ENCODE peak calls at places on chromosomes 16 and 17, in four cellular contexts. One of them, this sample, is unnamed. For H3K4me1, the result is how much of the 10 kb centered on the place peaks cover.

GRCh38 chr17:10370209-10370608 is 2.6 kb downstream of the MYH13 start:
- DNase-seq in hepatocyte: no peak
- DNase-seq in cardiac muscle cell: no peak
- DNase-seq in breast epithelium: no peak
- DNase-seq in this sample: no peak

GRCh38 chr17:74199306-74200092 is 4.0 kb upstream of the RPL38 start:
- DNase-seq in hepatocyte: peak
- DNase-seq in cardiac muscle cell: peak
- DNase-seq in breast epithelium: no peak
- DNase-seq in this sample: peak

GRCh38 chr16:89350701-89351380 is 133.3 kb downstream of the ZNF778 start:
- DNase-seq in breast epithelium: no peak
- DNase-seq in cardiac muscle cell: no peak
- DNase-seq in hepatocyte: no peak
- DNase-seq in this sample: no peak

GRCh38 chr17:79943354-79944241 is 92.1 kb downstream of the TBC1D16 start:
- DNase-seq in breast epithelium: no peak
- DNase-seq in cardiac muscle cell: no peak
- DNase-seq in hepatocyte: no peak
- DNase-seq in this sample: no peak

GRCh38 chr16:88768041-88768876 is 16.8 kb downstream of the PIEZO1 start:
- DNase-seq in hepatocyte: peak
- DNase-seq in cardiac muscle cell: peak
- DNase-seq in breast epithelium: peak
- DNase-seq in this sample: peak

GRCh38 chr17:65749479-65749878 is 188.0 kb upstream of the AXIN2 start:
- DNase-seq in hepatocyte: no peak
- DNase-seq in breast epithelium: no peak
- DNase-seq in cardiac muscle cell: peak
- DNase-seq in this sample: no peak

GRCh38 chr16:65786916-65787315 is 579.6 kb upstream of the CDH5 start:
- DNase-seq in hepatocyte: no peak
- DNase-seq in breast epithelium: no peak
- DNase-seq in cardiac muscle cell: no peak
- DNase-seq in this sample: no peak

GRCh38 chr16:67425581-67425980 is 5.3 kb upstream of the HSD11B2 start:
- DNase-seq in hepatocyte: no peak
- DNase-seq in cardiac muscle cell: no peak
- DNase-seq in breast epithelium: no peak
- DNase-seq in this sample: no peak

GRCh38 chr16:71255721-71256120 is 25.2 kb upstream of the HYDIN start:
- DNase-seq in breast epithelium: no peak
- DNase-seq in hepatocyte: no peak
- DNase-seq in cardiac muscle cell: no peak
- DNase-seq in this sample: no peak

GRCh38 chr16:68085259-68086071 is at the start of gene NFATC3:
- DNase-seq in hepatocyte: peak
- DNase-seq in cardiac muscle cell: peak
- DNase-seq in breast epithelium: peak
- DNase-seq in this sample: peak

GRCh38 chr16:89045881-89046280 is 47.8 kb upstream of the ACSF3 start:
- DNase-seq in breast epithelium: no peak
- DNase-seq in cardiac muscle cell: no peak
- DNase-seq in hepatocyte: no peak
- DNase-seq in this sample: no peak

GRCh38 chr17:72474243-72474642 is 353.4 kb downstream of the SOX9 start:
- DNase-seq in cardiac muscle cell: no peak
- DNase-seq in breast epithelium: no peak
- DNase-seq in hepatocyte: no peak
- DNase-seq in this sample: no peak

GRCh38 chr17:14756469-14756868 is 455.6 kb downstream of the HS3ST3B1 start:
- DNase-seq in breast epithelium: no peak
- DNase-seq in hepatocyte: peak
- DNase-seq in cardiac muscle cell: no peak
- DNase-seq in this sample: no peak

GRCh38 chr16:30637952-30638351 is 12.8 kb upstream of the PRR14 start:
- DNase-seq in breast epithelium: no peak
- DNase-seq in cardiac muscle cell: peak
- DNase-seq in hepatocyte: peak
- DNase-seq in this sample: no peak

GRCh38 chr17:39461911-39462641 is 790 bp downstream of the CDK12 start:
- DNase-seq in hepatocyte: no peak
- DNase-seq in cardiac muscle cell: no peak
- DNase-seq in breast epithelium: no peak
- DNase-seq in this sample: no peak

GRCh38 chr17:65850486-65850885 is 289.0 kb upstream of the AXIN2 start:
- DNase-seq in breast epithelium: no peak
- DNase-seq in hepatocyte: no peak
- DNase-seq in cardiac muscle cell: peak
- DNase-seq in this sample: no peak

GRCh38 chr16:55042556-55043432 is 112.1 kb downstream of the IRX5 start:
- DNase-seq in cardiac muscle cell: no peak
- DNase-seq in breast epithelium: no peak
- DNase-seq in hepatocyte: no peak
- DNase-seq in this sample: peak

GRCh38 chr16:81686391-81687182 is 92.5 kb upstream of the PLCG2 start:
- DNase-seq in hepatocyte: peak
- DNase-seq in breast epithelium: no peak
- DNase-seq in cardiac muscle cell: peak
- DNase-seq in this sample: no peak

GRCh38 chr16:82043680-82044584 is 8.9 kb downstream of the HSD17B2 start:
- DNase-seq in cardiac muscle cell: peak
- DNase-seq in breast epithelium: no peak
- DNase-seq in hepatocyte: no peak
- DNase-seq in this sample: no peak

GRCh38 chr17:79811888-79812205 is 15.0 kb upstream of the CBX8 start:
- DNase-seq in cardiac muscle cell: no peak
- DNase-seq in breast epithelium: no peak
- DNase-seq in hepatocyte: no peak
- DNase-seq in this sample: no peak

GRCh38 chr17:43665387-43666101 is 3.8 kb upstream of the MEOX1 start:
- DNase-seq in cardiac muscle cell: no peak
- DNase-seq in hepatocyte: no peak
- DNase-seq in breast epithelium: peak
- DNase-seq in this sample: no peak

GRCh38 chr17:61551255-61551742 is 39.7 kb downstream of the NACA2 start:
- DNase-seq in cardiac muscle cell: peak
- DNase-seq in hepatocyte: peak
- DNase-seq in breast epithelium: no peak
- DNase-seq in this sample: no peak

GRCh38 chr17:37789166-37789565 is 44.3 kb upstream of the HNF1B start:
- DNase-seq in cardiac muscle cell: no peak
- DNase-seq in breast epithelium: no peak
- DNase-seq in hepatocyte: no peak
- DNase-seq in this sample: no peak

GRCh38 chr17:64767269-64767997 is 105.3 kb upstream of the SMURF2 start:
- DNase-seq in cardiac muscle cell: no peak
- DNase-seq in hepatocyte: no peak
- DNase-seq in breast epithelium: no peak
- DNase-seq in this sample: no peak

GRCh38 chr16:23544436-23544835 is 12.7 kb downstream of the EARS2 start:
- DNase-seq in breast epithelium: no peak
- DNase-seq in cardiac muscle cell: no peak
- DNase-seq in hepatocyte: no peak
- DNase-seq in this sample: no peak

GRCh38 chr16:48958681-48959080 is 323.0 kb downstream of the CBLN1 start:
- DNase-seq in cardiac muscle cell: no peak
- DNase-seq in breast epithelium: no peak
- DNase-seq in hepatocyte: no peak
- DNase-seq in this sample: no peak

GRCh38 chr16:5065813-5066212 is at the start of gene C16orf89:
- DNase-seq in cardiac muscle cell: no peak
- DNase-seq in breast epithelium: no peak
- DNase-seq in hepatocyte: no peak
- DNase-seq in this sample: peak

GRCh38 chr16:88393034-88393433 is 10.3 kb downstream of the ZNF469 start:
- DNase-seq in cardiac muscle cell: no peak
- DNase-seq in hepatocyte: no peak
- DNase-seq in breast epithelium: no peak
- DNase-seq in this sample: peak

GRCh38 chr16:8958344-8958808 is 5.3 kb downstream of the USP7 start:
- DNase-seq in breast epithelium: no peak
- DNase-seq in hepatocyte: no peak
- DNase-seq in cardiac muscle cell: peak
- DNase-seq in this sample: no peak

GRCh38 chr17:79018045-79018695 is 5.8 kb upstream of the C1QTNF1 start:
- DNase-seq in breast epithelium: no peak
- DNase-seq in hepatocyte: no peak
- DNase-seq in cardiac muscle cell: peak
- DNase-seq in this sample: no peak

GRCh38 chr17:75557075-75557851 is 30.3 kb upstream of the MYO15B start:
- DNase-seq in hepatocyte: peak
- DNase-seq in breast epithelium: peak
- DNase-seq in cardiac muscle cell: peak
- DNase-seq in this sample: peak

GRCh38 chr17:80750263-80750662 is 205.6 kb downstream of the RPTOR start:
- DNase-seq in hepatocyte: no peak
- DNase-seq in breast epithelium: no peak
- DNase-seq in cardiac muscle cell: no peak
- DNase-seq in this sample: no peak

GRCh38 chr16:79188115-79188779 is 412.3 kb downstream of the MAF start:
- DNase-seq in cardiac muscle cell: no peak
- DNase-seq in breast epithelium: no peak
- DNase-seq in hepatocyte: no peak
- DNase-seq in this sample: no peak

GRCh38 chr16:305916-306315 is 23.0 kb downstream of the PDIA2 start:
- DNase-seq in hepatocyte: no peak
- DNase-seq in cardiac muscle cell: no peak
- DNase-seq in breast epithelium: no peak
- DNase-seq in this sample: no peak

GRCh38 chr16:49468611-49469322 is 95.2 kb downstream of the C16orf78 start:
- DNase-seq in cardiac muscle cell: no peak
- DNase-seq in breast epithelium: no peak
- DNase-seq in hepatocyte: no peak
- DNase-seq in this sample: no peak

GRCh38 chr16:25988882-25989281 is 297.1 kb downstream of the HS3ST4 start:
- DNase-seq in breast epithelium: no peak
- DNase-seq in cardiac muscle cell: no peak
- DNase-seq in hepatocyte: no peak
- DNase-seq in this sample: no peak

GRCh38 chr17:66964083-66964771 is at the start of gene CACNG4:
- DNase-seq in breast epithelium: no peak
- DNase-seq in hepatocyte: peak
- DNase-seq in cardiac muscle cell: no peak
- DNase-seq in this sample: no peak

GRCh38 chr16:85534536-85535351 is 78.4 kb upstream of the GSE1 start:
- DNase-seq in breast epithelium: no peak
- DNase-seq in cardiac muscle cell: no peak
- DNase-seq in hepatocyte: no peak
- DNase-seq in this sample: no peak
- H3K4me1 ChIP-seq in breast epithelium: under half
- H3K4me1 ChIP-seq in cardiac muscle cell: half or more
- H3K4me1 ChIP-seq in hepatocyte: under half
- H3K4me1 ChIP-seq in this sample: under half

GRCh38 chr17:60513014-60513413 is 13.0 kb downstream of the APPBP2 start:
- DNase-seq in hepatocyte: no peak
- DNase-seq in breast epithelium: no peak
- DNase-seq in cardiac muscle cell: no peak
- DNase-seq in this sample: no peak

GRCh38 chr17:60514500-60514899 is 11.5 kb downstream of the APPBP2 start:
- DNase-seq in breast epithelium: no peak
- DNase-seq in cardiac muscle cell: no peak
- DNase-seq in hepatocyte: no peak
- DNase-seq in this sample: no peak

GRCh38 chr17:60510031-60510430 is 16.0 kb downstream of the APPBP2 start:
- DNase-seq in hepatocyte: no peak
- DNase-seq in cardiac muscle cell: no peak
- DNase-seq in breast epithelium: no peak
- DNase-seq in this sample: no peak

GRCh38 chr17:60510723-60511122 is 15.3 kb downstream of the APPBP2 start:
- DNase-seq in cardiac muscle cell: no peak
- DNase-seq in breast epithelium: no peak
- DNase-seq in hepatocyte: no peak
- DNase-seq in this sample: no peak

DNA sequence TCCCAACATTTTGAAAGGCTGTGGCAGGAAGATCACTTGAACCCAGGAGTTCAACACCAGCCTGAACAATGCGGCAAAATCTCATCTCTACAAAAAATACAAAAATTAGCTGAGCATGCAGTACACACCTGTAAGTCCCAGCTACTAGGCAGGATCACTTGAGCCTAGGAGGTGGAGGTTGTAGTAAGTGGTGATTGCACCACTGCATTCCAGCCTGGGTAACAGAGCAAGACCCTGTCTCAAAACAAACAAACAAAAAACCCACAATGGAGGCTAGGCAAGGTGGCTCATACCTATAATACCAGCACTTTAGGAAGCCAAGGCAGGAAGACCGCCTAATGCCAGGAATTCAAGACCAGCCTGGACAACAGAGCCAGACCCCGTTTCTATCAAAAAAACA is 12.0 kb downstream of the APPBP2 start:
- DNase-seq in breast epithelium: no peak
- DNase-seq in hepatocyte: no peak
- DNase-seq in cardiac muscle cell: no peak
- DNase-seq in this sample: no peak
- TF ChIP-seq CTCF in breast epithelium: no peak
- TF ChIP-seq CTCF in hepatocyte: no peak
- TF ChIP-seq CTCF in cardiac muscle cell: no peak
- TF ChIP-seq CTCF in this sample: no peak

GRCh38 chr17:77862890-77863813 is 95.4 kb upstream of the TNRC6C start:
- DNase-seq in breast epithelium: no peak
- DNase-seq in cardiac muscle cell: no peak
- DNase-seq in hepatocyte: no peak
- DNase-seq in this sample: no peak
- H3K4me1 ChIP-seq in breast epithelium: under half
- H3K4me1 ChIP-seq in cardiac muscle cell: under half
- H3K4me1 ChIP-seq in hepatocyte: under half
- H3K4me1 ChIP-seq in this sample: under half

DNA sequence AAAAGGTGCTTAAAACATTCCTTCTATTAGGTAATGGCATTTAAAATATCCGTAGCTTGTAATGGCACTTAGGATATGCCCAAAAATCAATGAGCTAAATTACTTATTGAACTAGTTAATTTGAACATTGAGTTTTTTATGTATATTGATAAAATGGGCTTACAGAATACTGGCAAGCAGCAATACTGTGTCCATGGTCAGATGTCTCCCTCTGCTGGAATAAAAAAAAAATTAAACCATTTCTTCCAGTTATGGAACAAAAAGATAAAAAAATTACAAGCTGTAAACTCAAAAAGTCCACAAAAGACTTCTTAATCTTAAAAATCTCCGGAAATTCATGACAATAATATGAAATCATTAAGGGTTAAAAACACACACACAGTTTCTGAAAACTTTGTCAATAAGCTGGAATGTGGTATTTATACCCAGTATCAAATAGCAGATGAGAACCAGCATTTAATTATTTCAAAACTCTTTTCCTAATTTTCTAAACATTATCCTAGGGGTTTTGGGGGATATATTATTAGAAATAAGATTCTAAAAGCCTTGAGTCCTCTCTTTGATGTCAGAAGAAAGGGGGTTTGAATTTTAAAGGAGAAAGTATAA is 21.5 kb upstream of the PSMD7 start:
- DNase-seq in hepatocyte: peak
- DNase-seq in breast epithelium: no peak
- DNase-seq in cardiac muscle cell: peak
- DNase-seq in this sample: no peak
- TF ChIP-seq CTCF in hepatocyte: peak
- TF ChIP-seq CTCF in breast epithelium: no peak
- TF ChIP-seq CTCF in cardiac muscle cell: peak
- TF ChIP-seq CTCF in this sample: no peak

GRCh38 chr16:57628782-57629181 is 352 bp downstream of the ADGRG1 start:
- DNase-seq in cardiac muscle cell: no peak
- DNase-seq in hepatocyte: no peak
- DNase-seq in breast epithelium: no peak
- DNase-seq in this sample: no peak
- H3K4me1 ChIP-seq in cardiac muscle cell: under half
- H3K4me1 ChIP-seq in hepatocyte: under half
- H3K4me1 ChIP-seq in breast epithelium: under half
- H3K4me1 ChIP-seq in this sample: under half